ENCODE peak calls at places on chromosomes 12 and 14, in nine cellular contexts. Q, S, P, M, U, H, J, V and G are unnamed samples. For H3K4me1, the result is how much of the 10 kb centered on the place peaks cover.

GRCh38 chr14:47297374-47297773 is 378.0 kb downstream of the MDGA2 start:
- DNase-seq in J (no peak), Q (no peak), S (no peak), H (no peak), P (no peak), M (no peak), V (no peak), U (no peak), G (no peak)

GRCh38 chr14:70871863-70872677 is 35.2 kb upstream of the PCNX1 start:
- DNase-seq in S (no peak), V (no peak), Q (no peak), U (no peak), H (no peak), P (no peak), J (no peak), M (no peak), G (no peak)

GRCh38 chr14:57297852-57298251 is 29.1 kb downstream of the AP5M1 start:
- DNase-seq in U (no peak), Q (no peak), H (no peak), J (no peak), P (no peak), V (no peak), S (no peak), M (no peak), G (no peak)

GRCh38 chr12:54749191-54749818 is 101.1 kb upstream of the DCD start:
- DNase-seq in V (peak), M (no peak), J (no peak), S (peak), U (peak), Q (no peak), P (peak), H (no peak), G (no peak)

GRCh38 chr14:50063876-50064420 is 52.4 kb downstream of the VCPKMT start:
- DNase-seq in H (no peak), J (peak), S (no peak), U (no peak), M (no peak), Q (no peak), V (no peak), P (no peak), G (no peak)

GRCh38 chr14:63996575-63997220 is 143.9 kb downstream of the SYNE2 start:
- DNase-seq in Q (no peak), S (no peak), M (no peak), J (no peak), V (no peak), H (no peak), U (no peak), P (no peak), G (no peak)

GRCh38 chr14:53011053-53011462 is 60.2 kb upstream of the FERMT2 start:
- DNase-seq in U (peak), H (no peak), M (peak), V (peak), J (no peak), P (peak), S (no peak), Q (peak), G (no peak)

GRCh38 chr14:101358320-101358569 is 203.1 kb upstream of the DIO3 start:
- DNase-seq in H (no peak), J (no peak), V (no peak), U (no peak), Q (no peak), S (no peak), P (no peak), M (no peak), G (no peak)

GRCh38 chr12:113120670-113121370 is 14.7 kb downstream of the RASAL1 start:
- DNase-seq in Q (no peak), P (no peak), U (no peak), S (no peak), M (no peak), H (no peak), V (no peak), J (no peak), G (no peak)

GRCh38 chr14:73833530-73834257 is 17.9 kb upstream of the PTGR2 start:
- DNase-seq in M (no peak), S (no peak), U (no peak), Q (peak), V (no peak), H (no peak), J (no peak), P (no peak), G (peak)

GRCh38 chr14:39406560-39406959 is 25.7 kb downstream of the FBXO33 start:
- DNase-seq in M (no peak), H (no peak), U (no peak), Q (no peak), P (no peak), V (no peak), J (no peak), S (no peak), G (no peak)

GRCh38 chr12:63857771-63858670 is 13.5 kb downstream of the SRGAP1 start:
- DNase-seq in M (no peak), P (no peak), S (no peak), J (no peak), U (no peak), V (no peak), H (no peak), Q (no peak), G (no peak)

GRCh38 chr14:55762595-55763232 is 182.7 kb downstream of the KTN1 start:
- DNase-seq in J (no peak), P (no peak), U (no peak), V (no peak), H (no peak), Q (no peak), S (no peak), M (no peak), G (no peak)

GRCh38 chr12:96473394-96474093 is 15.8 kb upstream of the CFAP54 start:
- DNase-seq in V (no peak), P (no peak), H (no peak), S (no peak), M (no peak), Q (no peak), U (no peak), J (no peak), G (no peak)

GRCh38 chr12:41932470-41932991 is 212.1 kb downstream of the GXYLT1 start:
- DNase-seq in P (peak), S (no peak), U (no peak), J (peak), V (no peak), H (peak), Q (peak), M (peak), G (peak)

GRCh38 chr12:71950819-71951218 is 12.2 kb downstream of the TPH2 start:
- DNase-seq in P (no peak), V (no peak), J (no peak), H (no peak), M (no peak), S (no peak), U (no peak), Q (no peak), G (no peak)

GRCh38 chr14:82075566-82075965 is 541.9 kb upstream of the SEL1L start:
- DNase-seq in H (peak), Q (peak), P (peak), J (no peak), V (no peak), S (no peak), U (peak), M (peak), G (no peak)

GRCh38 chr14:102094101-102094500 is 7.3 kb upstream of the HSP90AA1 start:
- DNase-seq in V (peak), Q (no peak), P (no peak), J (no peak), S (no peak), M (peak), H (peak), U (no peak), G (no peak)

GRCh38 chr14:74620497-74620921 is 8.5 kb upstream of the LTBP2 start:
- DNase-seq in J (no peak), M (no peak), U (no peak), S (no peak), V (peak), Q (no peak), P (no peak), H (no peak), G (no peak)

GRCh38 chr12:42145197-42145549 is 499 bp upstream of the GXYLT1 start:
- DNase-seq in U (peak), P (no peak), H (no peak), V (no peak), S (no peak), J (no peak), M (no peak), Q (no peak), G (no peak)

GRCh38 chr12:80400591-80400991 is 43.4 kb upstream of the PTPRQ start:
- DNase-seq in J (peak), V (no peak), U (no peak), S (no peak), Q (peak), M (no peak), H (peak), P (no peak), G (no peak)

GRCh38 chr12:11718768-11719253 is 69.3 kb downstream of the ETV6 start:
- DNase-seq in J (no peak), P (no peak), V (peak), S (no peak), M (no peak), H (no peak), U (no peak), Q (no peak), G (no peak)

GRCh38 chr12:10213168-10214130 is 772 bp downstream of the GABARAPL1 start:
- DNase-seq in V (peak), U (no peak), M (peak), Q (peak), J (peak), P (peak), H (peak), S (peak), G (peak)

GRCh38 chr12:64621257-64621942 is 11.1 kb downstream of the RASSF3 start:
- DNase-seq in Q (no peak), J (no peak), H (no peak), M (no peak), V (peak), P (no peak), U (no peak), S (no peak), G (no peak)

GRCh38 chr14:58656671-58657411 is 19.1 kb downstream of the DACT1 start:
- DNase-seq in U (no peak), H (no peak), Q (no peak), M (no peak), V (no peak), S (no peak), J (no peak), P (no peak), G (no peak)

GRCh38 chr14:36208690-36209278 is 32.3 kb upstream of the PTCSC3 start:
- DNase-seq in J (no peak), U (no peak), S (no peak), M (peak), V (no peak), P (no peak), Q (no peak), H (no peak), G (no peak)

GRCh38 chr12:27822076-27822712 is 42.2 kb upstream of the MANSC4 start:
- DNase-seq in H (no peak), S (peak), P (no peak), Q (no peak), M (no peak), V (peak), U (no peak), J (no peak), G (no peak)

GRCh38 chr12:79681008-79681590 is 9.7 kb downstream of the PAWR start:
- DNase-seq in Q (no peak), H (no peak), S (no peak), J (no peak), P (no peak), V (peak), U (no peak), M (no peak), G (no peak)

GRCh38 chr12:4873947-4874346 is 35.8 kb upstream of the KCNA1 start:
- DNase-seq in M (no peak), V (no peak), Q (no peak), P (no peak), J (no peak), S (no peak), H (no peak), U (no peak), G (no peak)

GRCh38 chr12:62933871-62934798 is 815 bp downstream of the PPM1H start:
- DNase-seq in Q (peak), V (peak), U (peak), M (peak), S (no peak), H (peak), J (peak), P (no peak), G (peak)

GRCh38 chr14:90499908-90500664 is 103.3 kb downstream of the CALM1 start:
- DNase-seq in Q (peak), P (no peak), H (peak), M (no peak), U (no peak), S (no peak), J (peak), V (no peak), G (no peak)

GRCh38 chr14:99035712-99036593 is 236.0 kb downstream of the BCL11B start:
- DNase-seq in Q (peak), J (peak), V (peak), U (peak), S (no peak), H (no peak), P (peak), M (peak), G (peak)

GRCh38 chr12:58668831-58669230 is 251.5 kb downstream of the LRIG3 start:
- DNase-seq in J (no peak), P (no peak), U (no peak), S (no peak), H (no peak), M (no peak), Q (no peak), V (peak), G (no peak)

GRCh38 chr12:132766380-132767085 is 4.9 kb upstream of the ANKLE2 start:
- DNase-seq in M (peak), J (no peak), V (no peak), P (peak), Q (peak), H (peak), S (no peak), U (no peak), G (peak)

GRCh38 chr12:27396416-27396815 is 50.1 kb upstream of the SMCO2 start:
- DNase-seq in J (no peak), M (no peak), U (no peak), P (no peak), H (no peak), S (no peak), Q (no peak), V (no peak), G (no peak)

GRCh38 chr14:66999978-67000377 is 189.3 kb upstream of the GARIN2 start:
- DNase-seq in M (no peak), U (no peak), J (no peak), H (no peak), V (no peak), P (no peak), S (no peak), Q (no peak), G (no peak)

GRCh38 chr12:108975024-108975593 is 45.8 kb downstream of the SVOP start:
- DNase-seq in U (no peak), M (no peak), S (no peak), P (no peak), V (no peak), J (no peak), H (no peak), Q (no peak), G (no peak)

GRCh38 chr14:68379510-68380303 is 413.2 kb downstream of the ZFP36L1 start:
- DNase-seq in Q (no peak), U (no peak), M (no peak), V (no peak), P (no peak), S (no peak), J (no peak), H (no peak), G (no peak)
- H3K4me3 ChIP-seq in Q (no peak), U (no peak), M (no peak), V (no peak), P (no peak), S (no peak), J (no peak), H (no peak), G (no peak)

GRCh38 chr12:111408686-111409402 is 3.1 kb downstream of the SH2B3 start:
- DNase-seq in U (no peak), P (no peak), J (no peak), H (no peak), M (no peak), Q (no peak), S (no peak), V (no peak), G (no peak)
- H3K4me1 ChIP-seq in U (under half), P (under half), J (half or more), H (under half), M (half or more), Q (under half), S (half or more), V (under half), G (half or more)

DNA sequence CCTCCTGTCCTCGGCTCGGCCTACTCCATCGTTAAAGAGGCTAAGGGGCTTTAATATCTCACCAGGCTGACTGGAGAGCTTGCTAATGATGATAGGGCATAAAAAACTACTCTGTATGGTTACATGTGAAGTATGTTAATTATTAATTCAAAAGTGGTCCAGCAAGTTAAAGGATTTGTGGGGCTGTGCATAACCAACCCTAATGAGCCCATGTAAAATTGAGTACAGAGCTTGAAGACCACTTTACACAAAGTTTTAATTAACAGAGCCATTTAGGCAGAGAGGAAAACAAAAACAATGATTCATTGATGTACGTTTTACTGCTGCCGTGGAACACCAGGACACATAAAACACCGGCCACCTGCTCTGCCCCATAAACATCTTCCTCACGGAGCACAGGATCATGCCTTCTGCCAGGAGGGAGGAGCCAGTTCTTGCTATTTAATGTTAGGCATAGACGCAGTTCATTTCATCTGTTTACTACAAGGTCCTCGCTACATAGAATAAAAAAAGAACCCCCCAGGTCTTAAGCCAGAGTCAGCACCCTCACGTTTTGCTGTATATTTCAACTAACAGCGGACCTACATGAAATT is 83.4 kb downstream of the RIMBP2 start:
- DNase-seq in U (no peak), H (no peak), S (no peak), P (no peak), Q (no peak), J (peak), V (no peak), M (no peak), G (no peak)
- H3K4me3 ChIP-seq in U (no peak), H (no peak), S (no peak), P (no peak), Q (no peak), J (no peak), V (no peak), M (no peak), G (no peak)

GRCh38 chr12:50240792-50241114 is 42.6 kb downstream of the LIMA1 start:
- DNase-seq in U (no peak), J (no peak), S (no peak), P (no peak), H (no peak), M (no peak), V (no peak), Q (no peak), G (no peak)
- H3K4me1 ChIP-seq in U (under half), J (under half), S (under half), P (under half), H (under half), M (under half), V (under half), Q (under half), G (under half)

DNA sequence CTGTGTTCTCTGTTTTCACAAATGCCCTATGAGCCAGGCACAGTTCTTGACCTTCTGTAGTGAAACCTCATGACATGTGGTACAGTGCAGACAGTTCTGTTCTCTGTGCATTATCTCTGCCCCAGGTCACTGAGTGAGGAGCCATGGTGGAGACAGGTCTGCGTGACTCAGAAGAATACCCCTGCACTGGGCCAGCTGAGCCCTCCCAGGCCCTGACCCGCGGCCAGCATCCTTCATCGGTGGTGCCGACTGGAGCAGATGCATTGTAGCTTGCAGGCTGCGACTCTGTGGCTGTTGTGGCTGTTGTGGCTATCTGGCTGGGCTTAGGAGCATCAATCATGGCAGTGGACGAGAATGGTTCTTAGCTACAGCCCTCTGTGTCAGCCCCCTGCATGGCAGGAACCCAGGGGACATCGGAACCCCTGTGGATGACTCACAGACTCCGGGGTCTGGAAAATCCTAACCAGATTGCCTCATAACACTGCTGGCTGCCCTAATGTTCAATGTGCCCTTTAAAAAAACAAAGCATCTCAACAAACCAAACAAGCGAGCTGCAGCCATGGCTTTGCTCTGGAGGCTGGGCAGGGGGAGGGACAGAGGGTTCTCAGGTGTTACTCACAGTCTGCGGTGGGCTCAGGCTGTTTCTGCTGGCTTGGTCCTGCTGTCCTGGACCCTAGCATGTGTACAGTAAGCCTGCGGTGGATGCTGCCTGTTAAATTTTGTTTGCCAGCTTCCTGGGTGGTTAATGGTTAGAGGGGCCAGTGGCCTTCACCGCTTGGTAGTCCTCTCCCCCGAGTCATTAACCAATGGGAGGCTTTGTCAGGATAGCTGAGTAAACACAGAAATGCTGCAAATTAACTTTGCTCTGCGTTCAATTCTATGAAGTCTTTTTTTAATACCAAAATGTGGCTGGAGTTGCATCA is at the start of gene SERPINA6:
- DNase-seq in Q (peak), H (peak), J (no peak), V (no peak), S (no peak), P (no peak), M (no peak), U (no peak), G (peak)
- H3K4me3 ChIP-seq in Q (no peak), H (peak), J (no peak), V (no peak), S (no peak), P (no peak), M (no peak), U (no peak), G (no peak)

GRCh38 chr14:61599959-61600358 is 95.4 kb upstream of the HIF1A start:
- DNase-seq in S (no peak), P (no peak), H (no peak), M (no peak), V (no peak), U (no peak), Q (no peak), J (no peak), G (no peak)

GRCh38 chr14:61602733-61603077 is 92.6 kb upstream of the HIF1A start:
- DNase-seq in P (no peak), V (no peak), Q (no peak), J (no peak), S (no peak), H (no peak), U (no peak), M (no peak), G (no peak)

GRCh38 chr14:61598980-61599379 is 96.3 kb upstream of the HIF1A start:
- DNase-seq in U (no peak), S (no peak), P (no peak), H (no peak), Q (no peak), J (no peak), V (no peak), M (no peak), G (no peak)

GRCh38 chr14:61603736-61604135 is 91.6 kb upstream of the HIF1A start:
- DNase-seq in J (no peak), U (no peak), S (no peak), V (no peak), M (no peak), H (no peak), P (no peak), Q (no peak), G (no peak)

GRCh38 chr14:61601923-61602732 is 93.2 kb upstream of the HIF1A start:
- DNase-seq in M (no peak), U (no peak), Q (no peak), P (no peak), S (no peak), J (no peak), V (no peak), H (no peak), G (no peak)
- H3K4me1 ChIP-seq in M (under half), U (under half), Q (under half), P (under half), S (under half), J (under half), V (under half), H (under half), G (under half)

GRCh38 chr14:65946494-65946893 is 534.0 kb downstream of the FUT8 start:
- DNase-seq in U (no peak), Q (no peak), H (no peak), M (no peak), S (no peak), V (no peak), J (no peak), P (no peak), G (no peak)
- H3K4me3 ChIP-seq in U (no peak), Q (no peak), H (no peak), M (no peak), S (no peak), V (no peak), J (no peak), P (no peak), G (no peak)

DNA sequence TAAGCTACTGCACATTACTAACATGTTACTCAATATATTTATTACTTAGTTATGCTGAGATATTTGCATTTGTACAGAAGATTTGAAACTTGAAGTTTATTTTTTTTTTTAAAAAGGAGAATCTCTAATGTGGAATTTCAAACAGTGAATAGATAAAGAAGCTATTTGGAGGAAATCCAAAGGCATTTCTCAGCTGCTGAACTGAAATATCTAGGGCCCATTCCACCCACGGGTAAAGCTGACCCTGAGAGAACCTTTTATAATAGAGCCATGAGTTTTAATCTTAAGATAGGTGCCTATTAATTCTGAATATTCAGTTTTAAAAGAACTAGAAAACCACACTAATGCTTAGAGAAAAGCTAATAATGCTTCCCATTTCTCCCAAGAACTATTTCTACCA is 225.4 kb upstream of the CAND1 start:
- DNase-seq in P (no peak), J (no peak), M (no peak), H (no peak), S (no peak), V (no peak), Q (no peak), U (no peak), G (no peak)
- H3K4me1 ChIP-seq in P (under half), J (under half), M (under half), H (under half), S (under half), V (under half), Q (under half), U (under half), G (under half)